ENCODE peak calls at places on chromosome 2, in ten cellular contexts. K is NCI-H446; N is nephron progenitor cell; M is RWPE1; U is brain microvascular endothelial cell; D is stimulated activated CD4-positive, alpha-beta T cell treated with anti-CD3 and anti-CD28 coated beads, Interleukin-15, amount 100 ng/mL, for 24 hours; G is spleen; O is thoracic aorta; S is NCI-H510A treated with DMSO at 0.1 percent for 48 hours; H is IMR-90. Z is an unnamed sample.

GRCh38 chr2:119486886-119487285 is 37.4 kb downstream of the SCTR start:
- DNase-seq in K (no peak), N (no peak), M (no peak), U (no peak), D (no peak), G (no peak), O (no peak), S (no peak), H (peak), Z (peak)

GRCh38 chr2:89833116-89833779 is 1141.8 kb downstream of the RPIA start:
- DNase-seq in K (no peak), N (no peak), M (no peak), U (no peak), D (no peak), G (no peak), O (no peak), S (no peak), H (peak), Z (no peak)

GRCh38 chr2:6556755-6557154 is 309.0 kb downstream of the CMPK2 start:
- DNase-seq in K (no peak), N (no peak), M (peak), U (peak), D (no peak), G (no peak), O (no peak), S (no peak), H (peak), Z (no peak)

GRCh38 chr2:165634855-165635254 is 159.2 kb downstream of the GALNT3 start:
- DNase-seq in K (peak), N (peak), M (no peak), U (peak), D (no peak), G (no peak), O (no peak), S (peak), H (peak), Z (peak)

GRCh38 chr2:161316686-161317085 is 8.5 kb downstream of the PSMD14 start:
- DNase-seq in K (no peak), N (no peak), M (no peak), U (no peak), D (no peak), G (no peak), O (no peak), S (no peak), H (peak), Z (no peak)

GRCh38 chr2:160324161-160324768 is 124.2 kb upstream of the ITGB6 start:
- DNase-seq in K (peak), N (peak), M (peak), U (peak), D (peak), G (peak), O (no peak), S (peak), H (peak), Z (peak)

GRCh38 chr2:133235959-133236358 is 332.3 kb downstream of the NCKAP5 start:
- DNase-seq in K (no peak), N (no peak), M (no peak), U (no peak), D (no peak), G (no peak), O (no peak), S (no peak), H (peak), Z (no peak)

GRCh38 chr2:152755029-152755428 is 36.6 kb downstream of the ARL6IP6 start:
- DNase-seq in K (peak), N (peak), M (no peak), U (no peak), D (peak), G (no peak), O (no peak), S (no peak), H (no peak), Z (peak)

GRCh38 chr2:66041902-66042657 is 392.8 kb upstream of the MEIS1 start:
- DNase-seq in K (no peak), N (no peak), M (no peak), U (no peak), D (no peak), G (no peak), O (no peak), S (no peak), H (no peak), Z (no peak)

GRCh38 chr2:144479138-144479537 is 40.8 kb downstream of the ZEB2 start:
- DNase-seq in K (no peak), N (no peak), M (no peak), U (no peak), D (no peak), G (no peak), O (no peak), S (no peak), H (peak), Z (peak)

GRCh38 chr2:233446616-233447305 is 92.5 kb downstream of the DGKD start:
- DNase-seq in K (no peak), N (no peak), M (no peak), U (no peak), D (no peak), G (peak), O (no peak), S (no peak), H (no peak), Z (no peak)

GRCh38 chr2:128252501-128252900 is 66.2 kb downstream of the HS6ST1 start:
- DNase-seq in K (no peak), N (no peak), M (no peak), U (no peak), D (no peak), G (no peak), O (no peak), S (no peak), H (no peak), Z (no peak)

GRCh38 chr2:226380679-226381078 is 418.9 kb downstream of the IRS1 start:
- DNase-seq in K (no peak), N (no peak), M (no peak), U (no peak), D (no peak), G (no peak), O (no peak), S (no peak), H (no peak), Z (no peak)

GRCh38 chr2:222690564-222691200 is 19.2 kb downstream of the MOGAT1 start:
- DNase-seq in K (peak), N (peak), M (peak), U (peak), D (peak), G (peak), O (no peak), S (peak), H (peak), Z (peak)

GRCh38 chr2:45909677-45910191 is 258.3 kb downstream of the PRKCE start:
- DNase-seq in K (no peak), N (no peak), M (peak), U (no peak), D (no peak), G (no peak), O (no peak), S (no peak), H (no peak), Z (no peak)

Z was measured in cardiac muscle cell.